ENCODE peak calls at places on chromosomes 5 and 9, in nine cellular contexts. V is NCI-H345; G is substantia nigra; Z is DND-41; P is frontal cortex; O is GM12865; K is H7; Y is activated T-helper 1 cell treated with anti-CD3 and anti-CD28 coated beads, Interleukin-2, amount 50 U/mL, for 16 hours; I is GM23248. R is an unnamed sample.

GRCh38 chr5:37886207-37886905 is 46.5 kb upstream of the GDNF start:
- DNase-seq in Y (no peak), K (no peak), I (no peak), V (no peak), G (no peak), P (no peak), O (no peak), Z (no peak), R (no peak)

GRCh38 chr9:27535701-27536118 is 6.1 kb upstream of the MOB3B start:
- DNase-seq in Y (no peak), O (peak), P (no peak), G (peak), K (peak), I (no peak), Z (no peak), V (peak), R (no peak)

GRCh38 chr9:127178646-127179632 is 56.5 kb upstream of the ANGPTL2 start:
- DNase-seq in K (peak), Y (no peak), O (no peak), G (no peak), Z (no peak), V (no peak), I (no peak), P (no peak), R (no peak)

GRCh38 chr5:66596791-66597757 is 881 bp downstream of the MAST4 start:
- DNase-seq in V (peak), O (no peak), Y (no peak), G (peak), I (peak), Z (peak), P (no peak), K (peak), R (peak)

GRCh38 chr5:43514816-43515677 is at the start of gene C5orf34:
- DNase-seq in Y (peak), P (peak), G (peak), Z (peak), V (peak), K (peak), O (peak), I (peak), R (peak)

GRCh38 chr5:139641116-139642080 is 6.8 kb upstream of the CXXC5 start:
- DNase-seq in I (no peak), G (no peak), Y (no peak), Z (no peak), K (peak), O (no peak), P (peak), V (no peak), R (no peak)

GRCh38 chr9:33147770-33148169 is 19.4 kb downstream of the B4GALT1 start:
- DNase-seq in P (no peak), Y (no peak), K (no peak), V (no peak), Z (no peak), G (no peak), I (no peak), O (no peak), R (no peak)

GRCh38 chr5:103013933-103014552 is 105.9 kb downstream of the GIN1 start:
- DNase-seq in O (no peak), K (no peak), Z (no peak), G (no peak), Y (no peak), P (no peak), I (peak), V (no peak), R (no peak)

GRCh38 chr5:54573783-54574485 is 56.4 kb downstream of the SNX18 start:
- DNase-seq in Z (no peak), G (no peak), K (no peak), I (no peak), P (no peak), O (no peak), Y (no peak), V (no peak), R (no peak)

GRCh38 chr9:69186841-69187611 is 12.9 kb downstream of the TJP2 start:
- DNase-seq in P (no peak), V (no peak), K (no peak), G (no peak), Y (no peak), O (no peak), I (peak), Z (no peak), R (no peak)

GRCh38 chr9:83449981-83450380 is 88.2 kb downstream of the FRMD3 start:
- DNase-seq in Y (no peak), G (no peak), O (no peak), Z (no peak), P (no peak), V (peak), K (no peak), I (no peak), R (no peak)

R was measured in T47D.